ENCODE peak calls at places on chromosomes 16 and 17, in four cellular contexts. Z is HCT116, H is HL-60, F is upper lobe of left lung. W is an unnamed sample.

GRCh38 chr17:45333702-45334092 is 16.9 kb upstream of the MAP3K14 start:
- DNase-seq in H (no peak), F (no peak), Z (no peak), W (no peak)

GRCh38 chr16:6428861-6429260 is 903.8 kb upstream of the RBFOX1 start:
- DNase-seq in Z (no peak), F (no peak), H (no peak), W (no peak)

GRCh38 chr17:45267436-45268055 is 5.7 kb upstream of the SPATA32 start:
- DNase-seq in F (no peak), Z (no peak), H (no peak), W (no peak)

GRCh38 chr17:29027521-29027920 is 15.4 kb upstream of the PIPOX start:
- DNase-seq in Z (no peak), H (no peak), F (peak; percentile 22), W (no peak)

GRCh38 chr17:1177099-1177996 is 2.4 kb downstream of the ABR start:
- DNase-seq in H (no peak), F (no peak), Z (no peak), W (no peak)

GRCh38 chr16:69595127-69596036 is 29.6 kb downstream of the NFAT5 start:
- DNase-seq in H (no peak), F (no peak), Z (no peak), W (no peak)

GRCh38 chr16:72013888-72014538 is 5.5 kb downstream of the DHODH start:
- DNase-seq in F (no peak), H (no peak), Z (no peak), W (no peak)

GRCh38 chr16:87345721-87346424 is 28.7 kb upstream of the C16orf95 start:
- DNase-seq in F (peak; percentile 62), Z (no peak), H (no peak), W (no peak)

GRCh38 chr16:73014768-73015167 is 33.2 kb downstream of the ZFHX3 start:
- DNase-seq in F (no peak), H (no peak), Z (no peak), W (no peak)

GRCh38 chr17:78474631-78475146 is 96.2 kb downstream of the PGS1 start:
- DNase-seq in H (no peak), Z (no peak), F (no peak), W (no peak)

GRCh38 chr16:69522732-69523404 is 42.9 kb upstream of the NFAT5 start:
- DNase-seq in H (no peak), Z (peak; percentile 90), F (no peak), W (no peak)

GRCh38 chr16:16120044-16120381 is 103.3 kb downstream of the ABCC6 start:
- DNase-seq in Z (no peak), H (no peak), F (no peak), W (no peak)

GRCh38 chr16:68037820-68038597 is 14.9 kb downstream of the DUS2 start:
- DNase-seq in H (no peak), Z (no peak), F (no peak), W (no peak)

GRCh38 chr16:677306-678190 is 2.1 kb downstream of the RHBDL1 start:
- DNase-seq in H (no peak), F (peak; percentile 85), Z (no peak), W (no peak)

GRCh38 chr16:2816751-2817495 is at the start of gene PRSS21:
- DNase-seq in F (peak; percentile 87), H (no peak), Z (no peak), W (peak; percentile 50)

GRCh38 chr16:27326738-27327585 is 13.2 kb downstream of the IL4R start:
- DNase-seq in H (peak; percentile 88), F (peak; percentile 83), Z (peak; percentile 68), W (peak; percentile 90)

GRCh38 chr17:75428775-75429469 is 23.4 kb upstream of the GRB2 start:
- DNase-seq in F (no peak), H (no peak), Z (no peak), W (no peak)

GRCh38 chr16:81832801-81833547 is 53.9 kb downstream of the PLCG2 start:
- DNase-seq in F (no peak), Z (no peak), H (peak; percentile 27), W (no peak)

GRCh38 chr17:17235212-17236174 is 1.5 kb downstream of the FLCN start:
- DNase-seq in H (no peak), F (no peak), Z (no peak), W (no peak)

GRCh38 chr16:30006659-30007377 is 4.0 kb downstream of the DOC2A start:
- DNase-seq in F (peak; percentile 80), Z (no peak), H (no peak), W (no peak)

GRCh38 chr17:32350662-32351418 is 883 bp downstream of the ZNF207 start:
- DNase-seq in F (no peak), Z (no peak), H (no peak), W (no peak)

GRCh38 chr17:49898547-49899490 is 51.0 kb upstream of the TAC4 start:
- DNase-seq in F (no peak), Z (peak; percentile 48), H (no peak), W (no peak)

GRCh38 chr17:83046759-83047478 is 32.5 kb upstream of the METRNL start:
- DNase-seq in Z (no peak), H (peak; percentile 50), F (no peak), W (no peak)

GRCh38 chr17:75778861-75779249 is 5.8 kb upstream of the UNK start:
- DNase-seq in F (no peak), H (no peak), Z (no peak), W (peak; percentile 81)

GRCh38 chr16:51390877-51391276 is 239.8 kb upstream of the SALL1 start:
- DNase-seq in Z (no peak), H (no peak), F (no peak), W (no peak)

GRCh38 chr17:67390646-67391480 is 13.8 kb downstream of the PITPNC1 start:
- DNase-seq in H (no peak), Z (peak; percentile 89), F (no peak), W (no peak)

GRCh38 chr16:28162326-28162877 is 49.4 kb downstream of the XPO6 start:
- DNase-seq in H (no peak), Z (no peak), F (no peak), W (no peak)

GRCh38 chr17:65102788-65103187 is 34.4 kb upstream of the RGS9 start:
- DNase-seq in F (no peak), Z (no peak), H (no peak), W (no peak)

GRCh38 chr16:28126684-28127620 is 63.4 kb upstream of the GSG1L start:
- DNase-seq in H (no peak), Z (no peak), F (no peak), W (no peak)

GRCh38 chr17:30172560-30172959 is 55.9 kb downstream of the NSRP1 start:
- DNase-seq in H (no peak), Z (no peak), F (no peak), W (no peak)

GRCh38 chr16:66605177-66605999 is 884 bp downstream of the CMTM3 start:
- DNase-seq in Z (no peak), H (no peak), F (no peak), W (peak; percentile 85)

GRCh38 chr17:15502315-15503112 is 35.1 kb upstream of the CDRT4 start:
- DNase-seq in F (peak; percentile 89), H (peak; percentile 11), Z (peak; percentile 33), W (peak; percentile 97)
- TF ChIP-seq POLR2AphosphoS5 in F (no peak), H (no peak), Z (no peak), W (peak; percentile 35)

GRCh38 chr17:73062726-73063125 is 29.8 kb downstream of the SLC39A11 start:
- DNase-seq in H (no peak), F (no peak), Z (no peak), W (no peak)
- TF ChIP-seq POLR2AphosphoS5 in H (no peak), F (no peak), Z (no peak), W (no peak)

GRCh38 chr17:81550285-81550684 is 1.9 kb downstream of the FAAP100 start:
- DNase-seq in F (peak; percentile 81), H (no peak), Z (no peak), W (no peak)
- TF ChIP-seq POLR2AphosphoS5 in F (no peak), H (no peak), Z (no peak), W (no peak)

GRCh38 chr17:55242481-55242880 is 22.3 kb upstream of the HLF start:
- DNase-seq in F (no peak), H (no peak), Z (no peak), W (no peak)
- TF ChIP-seq POLR2AphosphoS5 in F (no peak), H (no peak), Z (no peak), W (no peak)

GRCh38 chr16:85608515-85608885 is 4.6 kb upstream of the GSE1 start:
- DNase-seq in H (no peak), Z (no peak), F (no peak), W (no peak)
- TF ChIP-seq POLR2AphosphoS5 in H (no peak), Z (no peak), F (no peak), W (no peak)

GRCh38 chr16:88770459-88771293 is 14.3 kb downstream of the PIEZO1 start:
- DNase-seq in Z (peak; percentile 78), H (no peak), F (peak; percentile 89), W (no peak)

GRCh38 chr16:88771294-88771772 is 13.7 kb downstream of the PIEZO1 start:
- DNase-seq in H (no peak), F (peak; percentile 70), Z (no peak), W (no peak)

GRCh38 chr16:88768041-88768876 is 16.8 kb downstream of the PIEZO1 start:
- DNase-seq in Z (no peak), F (peak; percentile 95), H (no peak), W (no peak)

GRCh38 chr16:88767546-88767945 is 17.5 kb downstream of the PIEZO1 start:
- DNase-seq in H (no peak), Z (no peak), F (no peak), W (no peak)

DNA sequence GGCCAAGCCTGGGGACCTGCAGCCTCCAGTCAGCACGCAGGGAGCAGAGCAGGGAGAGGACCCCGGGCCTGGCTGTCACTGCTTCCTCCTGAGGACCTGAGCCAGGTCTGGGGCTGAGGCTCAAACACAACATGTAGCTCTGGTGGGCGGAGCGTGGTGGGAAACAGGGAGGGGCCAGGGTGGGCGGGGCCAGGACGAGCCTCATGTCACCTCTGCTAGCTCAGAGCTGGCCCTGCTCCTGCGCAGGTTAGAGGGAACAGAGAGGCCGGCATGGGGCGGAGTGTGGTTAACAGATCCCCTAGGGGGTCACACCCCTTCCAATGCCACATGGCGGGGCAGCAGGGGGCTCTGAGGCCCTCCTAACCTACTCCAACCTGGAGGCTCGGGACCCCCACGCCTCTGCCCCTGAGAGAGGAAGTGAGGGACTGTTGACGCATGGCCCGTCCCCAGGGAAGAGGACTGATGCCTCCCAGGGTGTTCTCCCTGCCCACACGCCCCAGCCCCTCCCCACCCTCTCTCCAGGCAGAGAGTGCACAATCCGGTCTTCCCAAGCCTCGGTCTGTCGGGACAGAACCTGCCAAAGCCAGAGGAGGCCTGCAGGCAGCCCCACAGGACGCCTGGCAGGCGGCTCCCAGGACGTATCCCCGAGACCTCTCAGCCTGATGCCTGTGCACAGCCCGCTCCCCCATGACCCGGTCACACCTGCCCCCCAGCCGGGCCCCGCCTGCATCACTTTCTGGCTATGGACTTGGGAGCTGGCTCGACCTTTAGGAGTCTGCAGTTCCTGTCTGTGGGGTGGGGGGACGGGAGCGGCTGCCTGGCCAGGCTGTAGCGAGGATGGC is 15.2 kb downstream of the PIEZO1 start:
- DNase-seq in H (no peak), F (peak; percentile 82), Z (no peak), W (no peak)
- TF ChIP-seq POLR2AphosphoS5 in H (no peak), F (no peak), Z (no peak), W (no peak)

GRCh38 chr16:48629531-48629930 is 19.6 kb upstream of the N4BP1 start:
- DNase-seq in F (no peak), Z (no peak), H (no peak), W (no peak)
- TF ChIP-seq POLR2AphosphoS5 in F (no peak), Z (no peak), H (no peak), W (no peak)

DNA sequence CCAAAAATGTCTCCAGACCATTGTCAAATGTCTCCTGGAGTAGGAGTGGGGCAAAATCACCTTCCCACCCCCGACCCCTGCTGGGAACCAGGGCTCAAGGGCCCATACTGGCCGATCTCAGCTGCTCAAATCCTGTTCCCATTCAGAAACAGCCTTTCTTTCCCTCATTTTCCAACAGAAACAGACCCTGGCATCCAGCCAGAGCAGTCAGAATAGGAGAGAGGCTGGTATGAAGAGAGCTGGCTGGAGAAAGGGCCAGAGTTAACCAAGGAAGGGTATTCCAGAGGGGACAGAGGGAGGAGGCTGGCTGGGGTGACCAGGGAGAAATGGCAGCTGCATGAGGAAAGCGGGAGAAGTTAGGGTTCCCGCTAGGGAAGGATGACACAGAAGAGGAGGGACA is 199.1 kb downstream of the XYLT1 start:
- DNase-seq in H (no peak), Z (no peak), F (no peak), W (no peak)
- TF ChIP-seq POLR2AphosphoS5 in H (no peak), Z (no peak), F (no peak), W (no peak)